ENCODE peak calls at places on chromosomes 2 and 18, in nine cellular contexts. G is head of caudate nucleus, T is NCI-H1694, K is Kasumi-1, Q is fibroblast of the aortic adventitia, W is C1 segment of cervical spinal cord, J is T1000, E is substantia nigra, Y is NCI-H1092. I is an unnamed sample.
A peak's percentile ranks its signal among the peaks of the same experiment; 100 is the strongest.

GRCh38 chr2:120312861-120313694 is 32.9 kb upstream of the INHBB start:
- DNase-seq in J (peak; percentile 62), T (peak; percentile 78), G (peak; percentile 88), E (peak; percentile 85), Q (peak; percentile 82), K (peak; percentile 72), Y (peak; percentile 62), W (peak; percentile 63), I (peak; percentile 67)

GRCh38 chr2:135299165-135299564 is 231.9 kb downstream of the ZRANB3 start:
- DNase-seq in J (no peak), W (no peak), Q (no peak), G (no peak), E (no peak), K (no peak), Y (no peak), T (no peak), I (no peak)

GRCh38 chr2:1750935-1751767 is 6.8 kb upstream of the PXDN start:
- DNase-seq in T (peak; percentile 77), K (peak; percentile 9), Q (peak; percentile 84), J (peak; percentile 61), E (peak; percentile 66), Y (peak; percentile 64), G (peak; percentile 75), W (no peak), I (peak; percentile 43)

GRCh38 chr2:203656522-203657287 is 49.7 kb upstream of the CD28 start:
- DNase-seq in Q (peak; percentile 73), W (peak; percentile 54), K (no peak), T (no peak), J (no peak), G (peak; percentile 19), Y (no peak), E (peak; percentile 22), I (no peak)

GRCh38 chr2:240637116-240637900 is 12.0 kb downstream of the GPR35 start:
- DNase-seq in Q (no peak), Y (no peak), W (no peak), G (peak; percentile 5), E (no peak), T (no peak), J (no peak), K (no peak), I (no peak)

GRCh38 chr2:102708847-102709559 is 52.8 kb upstream of the TMEM182 start:
- DNase-seq in Y (no peak), T (no peak), E (no peak), J (no peak), K (no peak), G (no peak), Q (peak; percentile 35), W (no peak), I (no peak)

GRCh38 chr2:241733391-241734207 is 831 bp upstream of the D2HGDH start:
- DNase-seq in G (no peak), W (no peak), E (no peak), Q (no peak), Y (no peak), T (no peak), J (no peak), K (no peak), I (no peak)

GRCh38 chr18:48125724-48126123 is 195.3 kb upstream of the SMAD2 start:
- DNase-seq in Y (no peak), W (no peak), J (no peak), G (no peak), K (no peak), T (no peak), Q (no peak), E (no peak), I (no peak)

GRCh38 chr2:111055735-111056134 is 65.0 kb upstream of the BCL2L11 start:
- DNase-seq in J (no peak), K (no peak), Q (no peak), W (no peak), E (no peak), Y (no peak), T (no peak), G (no peak), I (no peak)

GRCh38 chr2:176567361-176567760 is 298.1 kb downstream of the MTX2 start:
- DNase-seq in K (no peak), Y (no peak), W (no peak), T (no peak), E (no peak), J (no peak), Q (no peak), G (no peak), I (no peak)

GRCh38 chr2:112959109-112959591 is 18.7 kb upstream of the IL36G start:
- DNase-seq in Q (peak; percentile 5), W (no peak), G (no peak), J (no peak), K (peak; percentile 34), Y (no peak), E (no peak), T (no peak), I (no peak)

GRCh38 chr18:50780144-50780543 is 39.7 kb downstream of the MRO start:
- DNase-seq in T (no peak), Y (no peak), G (no peak), Q (no peak), W (no peak), E (no peak), J (no peak), K (no peak), I (no peak)

GRCh38 chr18:22813648-22814328 is 119.3 kb upstream of the RBBP8 start:
- DNase-seq in Q (peak; percentile 72), G (no peak), K (peak; percentile 52), W (no peak), Y (no peak), E (no peak), T (peak; percentile 8), J (no peak), I (no peak)

GRCh38 chr18:13558132-13558531 is 168.2 kb downstream of the FAM210A start:
- DNase-seq in T (no peak), K (peak; percentile 59), Y (peak; percentile 10), G (peak; percentile 73), Q (peak; percentile 8), W (peak; percentile 52), E (peak; percentile 67), J (no peak), I (peak; percentile 39)

GRCh38 chr2:73175663-73176204 is 26.6 kb upstream of the NOTO start:
- DNase-seq in K (peak; percentile 39), Q (peak; percentile 56), G (peak; percentile 76), J (no peak), W (no peak), E (peak; percentile 77), T (no peak), Y (peak; percentile 13), I (peak; percentile 57)

GRCh38 chr2:12928197-12928596 is 211.5 kb downstream of the TRIB2 start:
- DNase-seq in Y (no peak), Q (peak; percentile 81), T (no peak), K (no peak), G (no peak), W (no peak), J (no peak), E (no peak), I (no peak)

I was measured in anterior cingulate cortex.